ENCODE peak calls at places on chromosomes 7 and 10, in six cellular contexts. One of them, this sample, is unnamed.

GRCh38 chr7:42495251-42495650 is 258.2 kb upstream of the GLI3 start:
- DNase-seq in EL: no peak
- DNase-seq in COR-L47: no peak
- DNase-seq in HEK293T: no peak
- DNase-seq in activated effector memory CD4-positive, alpha-beta T cell treated with Interleukin-2 at 50 U/mL for 16 hours: no peak
- DNase-seq in fibroblast of pulmonary artery: peak
- DNase-seq in this sample: no peak

GRCh38 chr10:103763374-103764202 is 91.8 kb downstream of the SH3PXD2A start:
- DNase-seq in EL: peak
- DNase-seq in COR-L47: no peak
- DNase-seq in HEK293T: no peak
- DNase-seq in activated effector memory CD4-positive, alpha-beta T cell treated with Interleukin-2 at 50 U/mL for 16 hours: no peak
- DNase-seq in fibroblast of pulmonary artery: peak
- DNase-seq in this sample: no peak

GRCh38 chr7:82694020-82694419 is 250.4 kb upstream of the CACNA2D1 start:
- DNase-seq in EL: no peak
- DNase-seq in COR-L47: no peak
- DNase-seq in HEK293T: no peak
- DNase-seq in activated effector memory CD4-positive, alpha-beta T cell treated with Interleukin-2 at 50 U/mL for 16 hours: no peak
- DNase-seq in fibroblast of pulmonary artery: no peak
- DNase-seq in this sample: no peak

GRCh38 chr7:117862378-117862777 is 10.9 kb downstream of the CTTNBP2 start:
- DNase-seq in EL: no peak
- DNase-seq in COR-L47: no peak
- DNase-seq in HEK293T: no peak
- DNase-seq in activated effector memory CD4-positive, alpha-beta T cell treated with Interleukin-2 at 50 U/mL for 16 hours: no peak
- DNase-seq in fibroblast of pulmonary artery: no peak
- DNase-seq in this sample: no peak

GRCh38 chr10:63593576-63593975 is 72.4 kb downstream of the REEP3 start:
- DNase-seq in EL: no peak
- DNase-seq in COR-L47: no peak
- DNase-seq in HEK293T: no peak
- DNase-seq in activated effector memory CD4-positive, alpha-beta T cell treated with Interleukin-2 at 50 U/mL for 16 hours: no peak
- DNase-seq in fibroblast of pulmonary artery: peak
- DNase-seq in this sample: no peak

GRCh38 chr7:6228363-6228762 is 44.1 kb downstream of the CYTH3 start:
- DNase-seq in EL: no peak
- DNase-seq in COR-L47: no peak
- DNase-seq in HEK293T: peak
- DNase-seq in activated effector memory CD4-positive, alpha-beta T cell treated with Interleukin-2 at 50 U/mL for 16 hours: no peak
- DNase-seq in fibroblast of pulmonary artery: peak
- DNase-seq in this sample: no peak

GRCh38 chr10:129853236-129853946 is 110.7 kb downstream of the EBF3 start:
- DNase-seq in EL: no peak
- DNase-seq in COR-L47: peak
- DNase-seq in HEK293T: peak
- DNase-seq in activated effector memory CD4-positive, alpha-beta T cell treated with Interleukin-2 at 50 U/mL for 16 hours: no peak
- DNase-seq in fibroblast of pulmonary artery: peak
- DNase-seq in this sample: peak

GRCh38 chr10:114301951-114302710 is 63.1 kb downstream of the VWA2 start:
- DNase-seq in EL: no peak
- DNase-seq in COR-L47: no peak
- DNase-seq in HEK293T: no peak
- DNase-seq in activated effector memory CD4-positive, alpha-beta T cell treated with Interleukin-2 at 50 U/mL for 16 hours: no peak
- DNase-seq in fibroblast of pulmonary artery: no peak
- DNase-seq in this sample: no peak

GRCh38 chr7:67866054-67866453 is 869.4 kb downstream of the TYW1 start:
- DNase-seq in EL: no peak
- DNase-seq in COR-L47: no peak
- DNase-seq in HEK293T: no peak
- DNase-seq in activated effector memory CD4-positive, alpha-beta T cell treated with Interleukin-2 at 50 U/mL for 16 hours: no peak
- DNase-seq in fibroblast of pulmonary artery: no peak
- DNase-seq in this sample: no peak

GRCh38 chr7:30134523-30135270 is at the start of gene MTURN:
- DNase-seq in EL: peak
- DNase-seq in COR-L47: peak
- DNase-seq in HEK293T: peak
- DNase-seq in activated effector memory CD4-positive, alpha-beta T cell treated with Interleukin-2 at 50 U/mL for 16 hours: peak
- DNase-seq in fibroblast of pulmonary artery: peak
- DNase-seq in this sample: peak

GRCh38 chr10:122128357-122128756 is 139.4 kb downstream of the TACC2 start:
- DNase-seq in EL: no peak
- DNase-seq in COR-L47: no peak
- DNase-seq in HEK293T: no peak
- DNase-seq in activated effector memory CD4-positive, alpha-beta T cell treated with Interleukin-2 at 50 U/mL for 16 hours: no peak
- DNase-seq in fibroblast of pulmonary artery: peak
- DNase-seq in this sample: no peak

GRCh38 chr7:113698556-113699220 is 220.1 kb downstream of the PPP1R3A start:
- DNase-seq in EL: peak
- DNase-seq in COR-L47: peak
- DNase-seq in HEK293T: peak
- DNase-seq in activated effector memory CD4-positive, alpha-beta T cell treated with Interleukin-2 at 50 U/mL for 16 hours: no peak
- DNase-seq in fibroblast of pulmonary artery: peak
- DNase-seq in this sample: no peak

GRCh38 chr7:137757146-137757925 is 89.4 kb downstream of the DGKI start:
- DNase-seq in EL: peak
- DNase-seq in COR-L47: no peak
- DNase-seq in HEK293T: no peak
- DNase-seq in activated effector memory CD4-positive, alpha-beta T cell treated with Interleukin-2 at 50 U/mL for 16 hours: no peak
- DNase-seq in fibroblast of pulmonary artery: no peak
- DNase-seq in this sample: no peak

GRCh38 chr10:3071405-3072198 is 4.3 kb downstream of the PFKP start:
- DNase-seq in EL: peak
- DNase-seq in COR-L47: no peak
- DNase-seq in HEK293T: no peak
- DNase-seq in activated effector memory CD4-positive, alpha-beta T cell treated with Interleukin-2 at 50 U/mL for 16 hours: peak
- DNase-seq in fibroblast of pulmonary artery: peak
- DNase-seq in this sample: no peak

This sample was measured in left lobe of liver.